ENCODE peak calls at places on chromosomes 4 and X, in nine cellular contexts. One of them, this sample, is unnamed.

GRCh38 chrX:71253253-71254091 is 468 bp downstream of the ZMYM3 start:
- DNase-seq in cardiac fibroblast: peak; percentile 51
- DNase-seq in uterus: peak; percentile 41
- DNase-seq in hepatocyte: peak; percentile 60
- DNase-seq in B cell: peak; percentile 50
- DNase-seq in naive thymus-derived CD4-positive, alpha-beta T cell: no peak
- DNase-seq in T-cell: peak; percentile 24
- DNase-seq in T-helper 2 cell: peak; percentile 34
- DNase-seq in myocyte: peak; percentile 36
- DNase-seq in this sample: peak; percentile 13

GRCh38 chrX:131827935-131828334 is 195.2 kb upstream of the STK26 start:
- DNase-seq in cardiac fibroblast: peak; percentile 26
- DNase-seq in uterus: no peak
- DNase-seq in hepatocyte: no peak
- DNase-seq in B cell: peak; percentile 58
- DNase-seq in naive thymus-derived CD4-positive, alpha-beta T cell: peak; percentile 53
- DNase-seq in T-cell: no peak
- DNase-seq in T-helper 2 cell: peak; percentile 64
- DNase-seq in myocyte: no peak
- DNase-seq in this sample: no peak

GRCh38 chrX:18898091-18898490 is 85.8 kb downstream of the PHKA2 start:
- DNase-seq in cardiac fibroblast: no peak
- DNase-seq in uterus: no peak
- DNase-seq in hepatocyte: no peak
- DNase-seq in B cell: no peak
- DNase-seq in naive thymus-derived CD4-positive, alpha-beta T cell: no peak
- DNase-seq in T-cell: no peak
- DNase-seq in T-helper 2 cell: no peak
- DNase-seq in myocyte: no peak
- DNase-seq in this sample: no peak

GRCh38 chr4:22778547-22779163 is 85.9 kb downstream of the GBA3 start:
- DNase-seq in cardiac fibroblast: no peak
- DNase-seq in uterus: no peak
- DNase-seq in hepatocyte: no peak
- DNase-seq in B cell: no peak
- DNase-seq in naive thymus-derived CD4-positive, alpha-beta T cell: no peak
- DNase-seq in T-cell: no peak
- DNase-seq in T-helper 2 cell: no peak
- DNase-seq in myocyte: no peak
- DNase-seq in this sample: no peak

GRCh38 chrX:45750639-45751038 is 550.0 kb upstream of the DIPK2B start:
- DNase-seq in cardiac fibroblast: no peak
- DNase-seq in uterus: no peak
- DNase-seq in hepatocyte: no peak
- DNase-seq in B cell: no peak
- DNase-seq in naive thymus-derived CD4-positive, alpha-beta T cell: no peak
- DNase-seq in T-cell: no peak
- DNase-seq in T-helper 2 cell: no peak
- DNase-seq in myocyte: peak; percentile 70
- DNase-seq in this sample: no peak

GRCh38 chr4:5460106-5460801 is 248.1 kb downstream of the EVC2 start:
- DNase-seq in cardiac fibroblast: peak; percentile 33
- DNase-seq in uterus: no peak
- DNase-seq in hepatocyte: peak; percentile 43
- DNase-seq in B cell: peak; percentile 16
- DNase-seq in naive thymus-derived CD4-positive, alpha-beta T cell: no peak
- DNase-seq in T-cell: no peak
- DNase-seq in T-helper 2 cell: peak; percentile 8
- DNase-seq in myocyte: peak; percentile 26
- DNase-seq in this sample: peak; percentile 13

GRCh38 chrX:115344885-115345653 is 55.6 kb downstream of the LUZP4 start:
- DNase-seq in cardiac fibroblast: peak; percentile 97
- DNase-seq in uterus: peak; percentile 95
- DNase-seq in hepatocyte: peak; percentile 97
- DNase-seq in B cell: no peak
- DNase-seq in naive thymus-derived CD4-positive, alpha-beta T cell: no peak
- DNase-seq in T-cell: no peak
- DNase-seq in T-helper 2 cell: no peak
- DNase-seq in myocyte: peak; percentile 95
- DNase-seq in this sample: peak; percentile 91

GRCh38 chrX:116277391-116277790 is 106.8 kb downstream of the AGTR2 start:
- DNase-seq in cardiac fibroblast: no peak
- DNase-seq in uterus: no peak
- DNase-seq in hepatocyte: no peak
- DNase-seq in B cell: no peak
- DNase-seq in naive thymus-derived CD4-positive, alpha-beta T cell: no peak
- DNase-seq in T-cell: no peak
- DNase-seq in T-helper 2 cell: no peak
- DNase-seq in myocyte: no peak
- DNase-seq in this sample: no peak

GRCh38 chr4:17770845-17771244 is 10.6 kb downstream of the FAM184B start:
- DNase-seq in cardiac fibroblast: peak; percentile 31
- DNase-seq in uterus: no peak
- DNase-seq in hepatocyte: no peak
- DNase-seq in B cell: no peak
- DNase-seq in naive thymus-derived CD4-positive, alpha-beta T cell: no peak
- DNase-seq in T-cell: no peak
- DNase-seq in T-helper 2 cell: no peak
- DNase-seq in myocyte: no peak
- DNase-seq in this sample: no peak

GRCh38 chr4:85837334-85837733 is 362.4 kb downstream of the ARHGAP24 start:
- DNase-seq in cardiac fibroblast: peak; percentile 48
- DNase-seq in uterus: no peak
- DNase-seq in hepatocyte: no peak
- DNase-seq in B cell: no peak
- DNase-seq in naive thymus-derived CD4-positive, alpha-beta T cell: no peak
- DNase-seq in T-cell: no peak
- DNase-seq in T-helper 2 cell: no peak
- DNase-seq in myocyte: peak; percentile 48
- DNase-seq in this sample: no peak

GRCh38 chr4:3766791-3767561 is 791 bp downstream of the ADRA2C start:
- DNase-seq in cardiac fibroblast: no peak
- DNase-seq in uterus: peak; percentile 62
- DNase-seq in hepatocyte: peak; percentile 48
- DNase-seq in B cell: no peak
- DNase-seq in naive thymus-derived CD4-positive, alpha-beta T cell: no peak
- DNase-seq in T-cell: no peak
- DNase-seq in T-helper 2 cell: peak; percentile 34
- DNase-seq in myocyte: no peak
- DNase-seq in this sample: no peak